ENCODE peak calls at places on chromosomes 2 and 18, in five cellular contexts. X is kidney, E is GM23248, W is astrocyte, T is H9. Q is an unnamed sample.
A peak's percentile ranks its signal among the peaks of the same experiment; 100 is the strongest.

GRCh38 chr2:239267411-239267941 is 133.3 kb downstream of the HDAC4 start:
- DNase-seq in X (peak; percentile 90), E (peak; percentile 89), T (no peak), W (peak; percentile 87), Q (peak; percentile 37)

GRCh38 chr18:49007663-49008062 is 56.9 kb upstream of the SMAD7 start:
- DNase-seq in W (no peak), X (peak; percentile 43), T (no peak), E (no peak), Q (no peak)

GRCh38 chr2:134408791-134409190 is 154.9 kb downstream of the MGAT5 start:
- DNase-seq in W (peak; percentile 68), X (no peak), T (no peak), E (peak; percentile 73), Q (peak; percentile 32)

GRCh38 chr2:180463608-180464007 is 456.5 kb upstream of the CWC22 start:
- DNase-seq in X (no peak), W (no peak), E (no peak), T (no peak), Q (no peak)

GRCh38 chr18:51879329-51879728 is 460.7 kb upstream of the DCC start:
- DNase-seq in T (no peak), W (no peak), E (no peak), X (no peak), Q (no peak)

GRCh38 chr18:14097761-14098160 is 34.5 kb downstream of the ZNF519 start:
- DNase-seq in X (no peak), W (no peak), T (no peak), E (no peak), Q (no peak)

GRCh38 chr18:3661121-3661520 is 211.1 kb downstream of the TGIF1 start:
- DNase-seq in W (no peak), T (no peak), X (no peak), E (no peak), Q (no peak)

GRCh38 chr2:231387904-231388724 is 7.4 kb upstream of the B3GNT7 start:
- DNase-seq in T (no peak), E (peak; percentile 62), X (no peak), W (peak; percentile 62), Q (peak; percentile 39)

GRCh38 chr2:109702250-109702985 is 88.3 kb downstream of the SOWAHC start:
- DNase-seq in X (no peak), E (peak; percentile 93), W (peak; percentile 92), T (no peak), Q (no peak)

GRCh38 chr2:52405958-52406357 is 1361.6 kb upstream of the CHAC2 start:
- DNase-seq in W (no peak), E (no peak), T (no peak), X (no peak), Q (no peak)

GRCh38 chr2:60544059-60544458 is 9.4 kb downstream of the BCL11A start:
- DNase-seq in X (no peak), E (no peak), W (no peak), T (no peak), Q (no peak)

GRCh38 chr18:68480196-68480595 is 234.7 kb downstream of the TMX3 start:
- DNase-seq in E (no peak), X (no peak), W (peak; percentile 19), T (no peak), Q (no peak)

DNA sequence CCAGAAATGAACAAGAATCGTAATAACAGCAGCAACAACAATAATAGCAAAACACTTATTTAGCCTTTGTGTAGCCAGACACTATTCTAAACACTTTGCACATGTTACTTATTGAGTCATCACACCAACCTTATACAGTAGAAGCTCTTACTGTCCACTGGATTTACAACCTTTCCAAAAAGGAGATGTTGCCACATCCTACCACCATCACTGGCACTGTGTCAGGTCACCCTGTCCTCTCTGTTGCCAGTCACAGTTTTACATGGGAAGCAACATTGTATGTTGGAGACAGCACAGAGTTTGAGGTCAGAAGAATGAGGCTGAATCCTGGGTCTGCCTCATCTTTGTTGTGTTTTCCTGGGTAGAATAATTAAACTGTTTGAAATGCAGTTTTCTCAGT is 201.4 kb upstream of the EPAS1 start:
- DNase-seq in T (no peak), X (no peak), E (peak; percentile 60), W (no peak), Q (no peak)
- H3K9ac ChIP-seq in T (no peak overlapping the region), X (no peak overlapping the region), E (no peak overlapping the region), W (no peak overlapping the region), Q (no peak overlapping the region)

GRCh38 chr2:86622878-86623548 is 652 bp downstream of the RNF103 start:
- DNase-seq in W (no peak), E (peak; percentile 69), X (peak; percentile 88), T (no peak), Q (peak; percentile 43)

GRCh38 chr2:86622409-86622877 is 1.2 kb downstream of the RNF103 start:
- DNase-seq in W (no peak), T (no peak), E (peak; percentile 63), X (peak; percentile 75), Q (peak; percentile 52)

GRCh38 chr2:86623549-86624547 is at the start of gene RNF103:
- DNase-seq in X (peak; percentile 99), T (peak; percentile 93), W (peak; percentile 75), E (peak; percentile 98), Q (peak; percentile 92)

GRCh38 chr2:86617738-86618137 is 5.9 kb downstream of the RNF103 start:
- DNase-seq in W (no peak), E (no peak), X (no peak), T (no peak), Q (no peak)

DNA sequence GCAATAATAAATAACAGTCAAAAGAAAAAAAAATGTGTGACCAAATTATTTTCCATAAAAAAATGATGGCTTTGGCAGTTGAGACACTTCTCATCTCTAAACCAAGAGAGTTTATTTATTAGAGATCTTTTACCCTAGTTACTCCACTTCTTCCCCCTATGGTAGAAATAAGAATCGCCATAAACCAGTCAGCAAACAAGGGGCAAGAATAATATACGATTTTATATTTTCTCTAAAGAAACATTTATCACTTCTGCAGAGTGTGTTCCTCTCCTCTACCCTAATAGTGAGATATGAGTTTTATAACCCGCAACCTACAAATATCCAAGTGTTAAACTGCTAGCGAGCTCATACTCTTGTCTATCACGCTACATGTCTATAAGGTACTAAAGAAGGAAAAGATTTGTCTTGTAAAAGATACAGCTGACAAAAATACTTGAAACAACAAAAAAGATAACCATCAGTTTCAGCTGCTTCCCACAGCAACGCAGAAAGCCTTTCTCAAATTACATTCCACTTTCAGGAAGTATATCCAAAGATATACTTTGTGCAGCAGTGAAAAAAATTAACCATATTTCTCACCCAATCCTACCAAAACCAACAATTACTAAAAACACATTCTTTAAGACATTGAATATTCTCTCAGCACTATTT is 2.2 kb downstream of the RNF103 start:
- DNase-seq in W (peak; percentile 14), E (peak; percentile 39), T (no peak), X (no peak), Q (peak; percentile 72)
- H3K27ac ChIP-seq in W (no peak overlapping the region), E (peak overlapping the region; percentile 87), T (no peak overlapping the region), X (no peak overlapping the region), Q (peak overlapping the region; percentile 94)

GRCh38 chr2:225009768-225010167 is 32.5 kb downstream of the DOCK10 start:
- DNase-seq in T (no peak), W (peak; percentile 27), X (no peak), E (peak; percentile 28), Q (no peak)

GRCh38 chr2:225011585-225011984 is 30.7 kb downstream of the DOCK10 start:
- DNase-seq in X (no peak), E (no peak), W (no peak), T (no peak), Q (no peak)

GRCh38 chr2:225008179-225008829 is 34.0 kb downstream of the DOCK10 start:
- DNase-seq in X (no peak), T (no peak), E (no peak), W (no peak), Q (no peak)

GRCh38 chr2:225008935-225009334 is 33.3 kb downstream of the DOCK10 start:
- DNase-seq in E (peak; percentile 29), T (peak; percentile 42), X (no peak), W (no peak), Q (peak; percentile 39)

GRCh38 chr2:225010804-225011203 is 31.5 kb downstream of the DOCK10 start:
- DNase-seq in W (peak; percentile 84), T (no peak), X (no peak), E (peak; percentile 93), Q (peak; percentile 72)
- H3K9ac ChIP-seq in W (peak overlapping the region; percentile 49), T (no peak overlapping the region), X (no peak overlapping the region), E (peak overlapping the region; percentile 50), Q (no peak overlapping the region)

GRCh38 chr18:12005542-12006487 is 24.5 kb downstream of the IMPA2 start:
- DNase-seq in E (peak; percentile 26), T (no peak), X (peak; percentile 80), W (no peak), Q (no peak)
- H3K27ac ChIP-seq in E (no peak overlapping the region), T (no peak overlapping the region), X (peak overlapping the region; percentile 66), W (no peak overlapping the region), Q (no peak overlapping the region)

GRCh38 chr2:209876211-209876610 is 104.6 kb downstream of the UNC80 start:
- DNase-seq in W (peak; percentile 2), X (no peak), E (no peak), T (no peak), Q (no peak)

GRCh38 chr2:209875270-209875669 is 103.6 kb downstream of the UNC80 start:
- DNase-seq in X (no peak), T (no peak), E (no peak), W (no peak), Q (no peak)

DNA sequence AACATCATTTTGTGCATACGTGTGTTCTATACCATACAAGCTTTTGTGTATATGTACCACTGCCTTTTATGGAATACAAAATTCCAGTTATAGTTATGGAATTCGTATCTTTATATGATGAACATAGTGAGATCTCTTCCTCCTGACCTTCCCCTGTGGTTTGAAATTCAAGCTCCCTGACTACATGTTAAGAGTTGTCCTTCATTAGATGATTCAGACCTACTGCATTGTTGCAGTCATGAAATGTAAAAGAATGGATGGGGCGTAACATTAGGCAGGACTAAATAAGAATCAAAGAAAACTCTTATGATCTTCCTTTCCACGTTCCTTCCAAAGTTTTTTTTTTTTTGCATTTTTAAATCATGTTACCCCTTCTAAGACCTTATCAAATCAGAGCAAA is 107.1 kb downstream of the UNC80 start:
- DNase-seq in X (no peak), W (no peak), T (no peak), E (no peak), Q (no peak)
- H3K9ac ChIP-seq in X (no peak overlapping the region), W (no peak overlapping the region), T (no peak overlapping the region), E (no peak overlapping the region), Q (no peak overlapping the region)

Q was measured in endothelial cell of umbilical vein.